ENCODE peak calls at places on chromosome 20, in four cellular contexts. One of them, this sample, is unnamed.
A peak's percentile ranks its signal among the peaks of the same experiment; 100 is the strongest.

GRCh38 chr20:58670097-58670496 is 19.0 kb downstream of the STX16 start:
- DNase-seq in cardiac muscle cell: no peak
- DNase-seq in right lobe of liver: no peak
- DNase-seq in bronchial epithelial cell: no peak
- DNase-seq in this sample: no peak

GRCh38 chr20:63748356-63749270 is 9.0 kb downstream of the SLC2A4RG start:
- DNase-seq in cardiac muscle cell: no peak
- DNase-seq in right lobe of liver: peak; percentile 50
- DNase-seq in bronchial epithelial cell: no peak
- DNase-seq in this sample: no peak

GRCh38 chr20:21323640-21324039 is 20.5 kb downstream of the XRN2 start:
- DNase-seq in cardiac muscle cell: peak; percentile 82
- DNase-seq in right lobe of liver: no peak
- DNase-seq in bronchial epithelial cell: peak; percentile 93
- DNase-seq in this sample: peak; percentile 91

GRCh38 chr20:60262967-60263603 is 304.9 kb downstream of the CDH26 start:
- DNase-seq in cardiac muscle cell: no peak
- DNase-seq in right lobe of liver: no peak
- DNase-seq in bronchial epithelial cell: peak; percentile 37
- DNase-seq in this sample: no peak

GRCh38 chr20:45406260-45407066 is 1.6 kb upstream of the DBNDD2 start:
- DNase-seq in cardiac muscle cell: peak; percentile 44
- DNase-seq in right lobe of liver: no peak
- DNase-seq in bronchial epithelial cell: peak; percentile 36
- DNase-seq in this sample: peak; percentile 24

GRCh38 chr20:61560361-61560853 is 308.3 kb downstream of the CDH4 start:
- DNase-seq in cardiac muscle cell: peak; percentile 2
- DNase-seq in right lobe of liver: peak; percentile 52
- DNase-seq in bronchial epithelial cell: no peak
- DNase-seq in this sample: no peak

GRCh38 chr20:4513720-4514119 is 208.0 kb upstream of the PRND start:
- DNase-seq in cardiac muscle cell: peak; percentile 66
- DNase-seq in right lobe of liver: no peak
- DNase-seq in bronchial epithelial cell: peak; percentile 88
- DNase-seq in this sample: peak; percentile 71

GRCh38 chr20:17733781-17734304 is 34.1 kb downstream of the BANF2 start:
- DNase-seq in cardiac muscle cell: no peak
- DNase-seq in right lobe of liver: no peak
- DNase-seq in bronchial epithelial cell: no peak
- DNase-seq in this sample: no peak

GRCh38 chr20:24772667-24773066 is 176.4 kb upstream of the CST7 start:
- DNase-seq in cardiac muscle cell: no peak
- DNase-seq in right lobe of liver: no peak
- DNase-seq in bronchial epithelial cell: no peak
- DNase-seq in this sample: no peak

GRCh38 chr20:32564921-32565734 is 20.0 kb downstream of the NOL4L start:
- DNase-seq in cardiac muscle cell: no peak
- DNase-seq in right lobe of liver: peak; percentile 72
- DNase-seq in bronchial epithelial cell: no peak
- DNase-seq in this sample: no peak

GRCh38 chr20:4053516-4053919 is 38.2 kb upstream of the RNF24 start:
- DNase-seq in cardiac muscle cell: peak; percentile 52
- DNase-seq in right lobe of liver: no peak
- DNase-seq in bronchial epithelial cell: peak; percentile 88
- DNase-seq in this sample: no peak

GRCh38 chr20:62985089-62985778 is 21.5 kb downstream of the BHLHE23 start:
- DNase-seq in cardiac muscle cell: no peak
- DNase-seq in right lobe of liver: no peak
- DNase-seq in bronchial epithelial cell: no peak
- DNase-seq in this sample: no peak

GRCh38 chr20:5996765-5997164 is 46.3 kb downstream of the MCM8 start:
- DNase-seq in cardiac muscle cell: no peak
- DNase-seq in right lobe of liver: no peak
- DNase-seq in bronchial epithelial cell: no peak
- DNase-seq in this sample: no peak

GRCh38 chr20:16575390-16576140 is 2.3 kb upstream of the KIF16B start:
- DNase-seq in cardiac muscle cell: no peak
- DNase-seq in right lobe of liver: no peak
- DNase-seq in bronchial epithelial cell: no peak
- DNase-seq in this sample: no peak

GRCh38 chr20:11457476-11457875 is 460.2 kb upstream of the BTBD3 start:
- DNase-seq in cardiac muscle cell: peak; percentile 62
- DNase-seq in right lobe of liver: no peak
- DNase-seq in bronchial epithelial cell: no peak
- DNase-seq in this sample: peak; percentile 5

GRCh38 chr20:32189691-32190607 is 17.6 kb downstream of the PLAGL2 start:
- DNase-seq in cardiac muscle cell: peak; percentile 50
- DNase-seq in right lobe of liver: peak; percentile 62
- DNase-seq in bronchial epithelial cell: no peak
- DNase-seq in this sample: no peak

GRCh38 chr20:64244281-64244805 is 11.2 kb upstream of the PCMTD2 start:
- DNase-seq in cardiac muscle cell: no peak
- DNase-seq in right lobe of liver: peak; percentile 31
- DNase-seq in bronchial epithelial cell: no peak
- DNase-seq in this sample: no peak

GRCh38 chr20:56710125-56710524 is 81.0 kb downstream of the TFAP2C start:
- DNase-seq in cardiac muscle cell: no peak
- DNase-seq in right lobe of liver: no peak
- DNase-seq in bronchial epithelial cell: no peak
- DNase-seq in this sample: no peak

GRCh38 chr20:31720486-31721407 is 1.9 kb downstream of the BCL2L1 start:
- DNase-seq in cardiac muscle cell: no peak
- DNase-seq in right lobe of liver: peak; percentile 65
- DNase-seq in bronchial epithelial cell: peak; percentile 22
- DNase-seq in this sample: no peak

GRCh38 chr20:33399924-33400323 is 1.4 kb downstream of the CDK5RAP1 start:
- DNase-seq in cardiac muscle cell: peak; percentile 31
- DNase-seq in right lobe of liver: no peak
- DNase-seq in bronchial epithelial cell: no peak
- DNase-seq in this sample: peak; percentile 29

GRCh38 chr20:19944772-19945459 is 72.2 kb upstream of the NAA20 start:
- DNase-seq in cardiac muscle cell: peak; percentile 32
- DNase-seq in right lobe of liver: no peak
- DNase-seq in bronchial epithelial cell: no peak
- DNase-seq in this sample: peak; percentile 40

GRCh38 chr20:4444404-4444803 is 277.3 kb upstream of the PRND start:
- DNase-seq in cardiac muscle cell: no peak
- DNase-seq in right lobe of liver: no peak
- DNase-seq in bronchial epithelial cell: peak; percentile 93
- DNase-seq in this sample: peak; percentile 10

GRCh38 chr20:62989201-62989601 is 17.6 kb downstream of the BHLHE23 start:
- DNase-seq in cardiac muscle cell: no peak
- DNase-seq in right lobe of liver: no peak
- DNase-seq in bronchial epithelial cell: no peak
- DNase-seq in this sample: no peak

GRCh38 chr20:57450931-57451330 is 59.7 kb downstream of the RBM38 start:
- DNase-seq in cardiac muscle cell: no peak
- DNase-seq in right lobe of liver: no peak
- DNase-seq in bronchial epithelial cell: no peak
- DNase-seq in this sample: no peak

GRCh38 chr20:62198496-62198895 is 15.7 kb downstream of the MTG2 start:
- DNase-seq in cardiac muscle cell: no peak
- DNase-seq in right lobe of liver: peak; percentile 32
- DNase-seq in bronchial epithelial cell: no peak
- DNase-seq in this sample: no peak

GRCh38 chr20:17525650-17526049 is 5.5 kb downstream of the BFSP1 start:
- DNase-seq in cardiac muscle cell: peak; percentile 47
- DNase-seq in right lobe of liver: no peak
- DNase-seq in bronchial epithelial cell: peak; percentile 78
- DNase-seq in this sample: peak; percentile 45

DNA sequence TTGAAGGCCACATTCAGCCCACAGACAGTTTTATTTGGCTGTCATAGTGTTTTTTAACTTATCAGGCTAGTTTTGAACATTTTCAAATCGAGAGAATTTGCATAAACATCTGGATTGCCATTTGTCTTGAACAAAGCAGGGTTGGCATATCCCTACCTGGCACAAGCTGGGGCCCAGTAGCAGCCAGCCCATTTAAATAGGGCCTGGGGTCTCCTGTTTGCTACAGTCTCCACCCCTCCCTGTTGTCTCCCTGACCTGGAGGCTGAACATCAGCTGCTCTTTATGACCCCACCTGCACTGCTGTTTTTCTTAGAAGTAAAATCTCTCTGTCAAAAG is 10.5 kb downstream of the BCAS4 start:
- DNase-seq in cardiac muscle cell: no peak
- DNase-seq in right lobe of liver: no peak
- DNase-seq in bronchial epithelial cell: no peak
- DNase-seq in this sample: no peak
- H3K4me3 ChIP-seq in cardiac muscle cell: no peak overlapping the region
- H3K4me3 ChIP-seq in right lobe of liver: no peak overlapping the region
- H3K4me3 ChIP-seq in bronchial epithelial cell: no peak overlapping the region
- H3K4me3 ChIP-seq in this sample: no peak overlapping the region

DNA sequence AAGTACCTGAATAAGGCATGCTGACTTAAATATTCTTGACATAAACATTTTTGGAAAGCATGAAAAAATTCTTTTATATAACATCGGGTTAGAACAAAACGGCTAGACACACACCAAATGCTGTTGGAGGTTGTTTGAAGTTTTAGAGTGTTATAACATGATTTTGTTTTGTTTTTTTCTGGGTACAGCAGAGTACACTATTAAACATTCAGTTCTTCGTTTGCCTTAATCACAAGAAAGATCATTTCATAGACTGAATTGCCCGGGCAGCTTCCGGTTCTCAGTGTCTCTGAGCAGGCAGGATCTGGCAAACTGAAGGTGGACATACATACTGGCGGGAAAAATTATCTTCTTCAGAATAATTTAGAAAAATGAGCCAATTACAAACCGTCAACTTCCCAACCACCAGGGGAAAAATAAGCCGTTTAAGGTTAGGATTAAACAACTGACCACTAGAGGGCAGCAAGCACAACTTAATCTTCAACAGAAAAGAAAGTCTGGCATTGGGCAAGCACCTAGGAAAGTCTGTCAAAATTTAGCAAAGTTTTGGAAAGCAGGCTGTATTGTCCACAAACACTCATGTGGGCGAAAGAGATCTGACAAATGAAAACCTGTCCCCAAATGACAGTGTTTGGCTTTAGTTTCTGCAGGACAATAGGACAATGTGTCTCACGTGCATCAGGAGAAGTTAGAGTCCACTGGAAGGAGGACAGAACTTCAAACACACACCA is 15.0 kb downstream of the ZNF217 start:
- DNase-seq in cardiac muscle cell: peak; percentile 95
- DNase-seq in right lobe of liver: no peak
- DNase-seq in bronchial epithelial cell: peak; percentile 80
- DNase-seq in this sample: peak; percentile 96
- H3K4me3 ChIP-seq in cardiac muscle cell: peak overlapping the region; percentile 1
- H3K4me3 ChIP-seq in right lobe of liver: no peak overlapping the region
- H3K4me3 ChIP-seq in bronchial epithelial cell: no peak overlapping the region
- H3K4me3 ChIP-seq in this sample: peak overlapping the region; percentile 31

DNA sequence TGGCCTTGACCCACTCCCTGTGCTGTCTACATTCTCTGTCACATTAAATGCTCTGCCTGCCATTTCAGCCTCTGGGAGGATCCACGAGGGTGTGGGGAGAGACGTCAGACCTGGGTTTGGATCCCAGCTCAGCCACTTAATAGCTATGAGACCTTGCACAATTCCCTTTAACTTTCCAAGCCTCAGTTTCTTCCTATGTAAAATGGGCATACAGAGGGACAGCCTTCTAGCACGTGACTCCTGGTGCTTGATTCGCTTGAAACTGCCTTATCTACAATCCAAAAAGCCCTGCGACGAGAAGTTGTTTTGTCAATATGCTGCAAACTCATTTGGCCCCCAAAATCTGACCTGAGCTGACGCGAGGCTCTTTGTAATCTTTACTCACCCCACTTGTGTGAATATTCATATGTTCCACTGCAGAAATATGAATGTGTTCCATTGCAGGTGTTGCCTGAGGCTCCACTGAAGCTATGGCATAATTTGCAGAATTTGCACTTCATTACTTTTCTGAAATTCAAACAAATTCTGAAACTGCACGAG is 40.1 kb downstream of the TOX2 start:
- DNase-seq in cardiac muscle cell: no peak
- DNase-seq in right lobe of liver: no peak
- DNase-seq in bronchial epithelial cell: no peak
- DNase-seq in this sample: no peak
- H3K4me3 ChIP-seq in cardiac muscle cell: no peak overlapping the region
- H3K4me3 ChIP-seq in right lobe of liver: no peak overlapping the region
- H3K4me3 ChIP-seq in bronchial epithelial cell: no peak overlapping the region
- H3K4me3 ChIP-seq in this sample: no peak overlapping the region

GRCh38 chr20:1898496-1899168 is 3.4 kb downstream of the SIRPA start:
- DNase-seq in cardiac muscle cell: peak; percentile 21
- DNase-seq in right lobe of liver: no peak
- DNase-seq in bronchial epithelial cell: no peak
- DNase-seq in this sample: no peak
- H3K4me3 ChIP-seq in cardiac muscle cell: no peak overlapping the region
- H3K4me3 ChIP-seq in right lobe of liver: no peak overlapping the region
- H3K4me3 ChIP-seq in bronchial epithelial cell: no peak overlapping the region
- H3K4me3 ChIP-seq in this sample: no peak overlapping the region

DNA sequence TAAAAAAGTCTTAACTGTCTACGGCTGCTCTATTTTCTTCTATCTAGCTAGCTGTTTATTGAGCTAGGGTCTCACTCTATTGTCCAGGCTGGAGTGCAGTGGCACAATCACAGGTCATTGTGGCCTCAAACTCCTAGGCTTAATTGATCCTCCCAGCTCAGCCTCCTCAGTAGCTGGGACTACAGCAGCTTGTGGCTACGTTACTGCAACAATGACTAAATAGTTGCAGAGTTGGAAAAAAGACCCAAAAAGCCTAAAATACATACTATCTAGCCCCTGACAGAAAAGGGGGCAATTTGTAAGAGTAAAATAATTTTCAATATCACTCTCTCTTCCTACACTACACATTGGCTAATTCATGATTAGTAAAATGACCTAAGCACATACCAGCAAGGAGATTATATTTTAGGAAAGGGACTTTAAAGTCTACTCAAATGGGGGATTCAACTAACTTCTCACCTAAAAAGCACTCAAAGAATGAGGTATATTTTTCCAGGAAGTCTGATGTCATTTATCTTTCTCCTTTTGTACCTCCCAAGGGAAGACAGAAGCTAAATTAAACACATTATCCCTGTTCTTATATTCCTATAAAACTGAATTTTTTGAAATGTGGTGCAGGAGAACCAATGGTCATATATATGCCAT is 82.8 kb downstream of the ZMYND8 start:
- DNase-seq in cardiac muscle cell: peak; percentile 44
- DNase-seq in right lobe of liver: no peak
- DNase-seq in bronchial epithelial cell: peak; percentile 18
- DNase-seq in this sample: peak; percentile 53
- H3K4me3 ChIP-seq in cardiac muscle cell: no peak overlapping the region
- H3K4me3 ChIP-seq in right lobe of liver: no peak overlapping the region
- H3K4me3 ChIP-seq in bronchial epithelial cell: no peak overlapping the region
- H3K4me3 ChIP-seq in this sample: no peak overlapping the region